ENCODE peak calls at places on chromosomes 1 and 21, in four cellular contexts. H is lower lobe of right lung, G is foreskin fibroblast, A is AG04450. K is an unnamed sample.

GRCh38 chr1:192070213-192070612 is 88.0 kb upstream of the RGS18 start:
- DNase-seq in H (no peak), G (no peak), A (no peak), K (no peak)

GRCh38 chr21:26965567-26966359 is 1.1 kb downstream of the ADAMTS5 start:
- DNase-seq in H (peak), G (no peak), A (no peak), K (peak)

GRCh38 chr1:154499446-154499845 is 2.6 kb upstream of the TDRD10 start:
- DNase-seq in H (no peak), G (no peak), A (no peak), K (no peak)

GRCh38 chr1:111930356-111930755 is 59.1 kb downstream of the KCND3 start:
- DNase-seq in H (no peak), G (no peak), A (no peak), K (no peak)

GRCh38 chr1:16135501-16135900 is 20.4 kb downstream of the EPHA2 start:
- DNase-seq in H (no peak), G (no peak), A (no peak), K (no peak)

GRCh38 chr1:172146149-172146850 is 274.2 kb upstream of the C1orf105 start:
- DNase-seq in H (no peak), G (peak), A (no peak), K (no peak)

GRCh38 chr1:15056515-15057285 is 96.8 kb upstream of the TMEM51 start:
- DNase-seq in H (no peak), G (peak), A (peak), K (no peak)

GRCh38 chr1:67191668-67192520 is 25.6 kb downstream of the IL23R start:
- DNase-seq in H (no peak), G (no peak), A (no peak), K (no peak)

GRCh38 chr1:147613506-147613905 is 56.8 kb downstream of the ACP6 start:
- DNase-seq in H (no peak), G (peak), A (no peak), K (no peak)

GRCh38 chr1:215262106-215262505 is 179.6 kb downstream of the KCNK2 start:
- DNase-seq in H (no peak), G (no peak), A (no peak), K (no peak)

GRCh38 chr1:39988618-39989343 is 33.8 kb downstream of the MFSD2A start:
- DNase-seq in H (no peak), G (no peak), A (peak), K (no peak)

GRCh38 chr21:24272527-24272938 is 1334.7 kb downstream of the MRPL39 start:
- DNase-seq in H (no peak), G (no peak), A (no peak), K (no peak)

GRCh38 chr1:186139706-186140105 is 235.3 kb downstream of the TPR start:
- DNase-seq in H (no peak), G (peak), A (peak), K (no peak)

GRCh38 chr1:150017206-150017750 is 6.8 kb upstream of the OTUD7B start:
- DNase-seq in H (peak), G (no peak), A (no peak), K (no peak)

GRCh38 chr1:53552981-53553733 is 94.0 kb downstream of the DMRTB1 start:
- DNase-seq in H (peak), G (no peak), A (no peak), K (peak)

GRCh38 chr1:201468844-201469644 is at the start of gene PHLDA3:
- DNase-seq in H (peak), G (peak), A (peak), K (peak)

GRCh38 chr1:160428655-160429054 is 28.3 kb downstream of the VANGL2 start:
- DNase-seq in H (no peak), G (peak), A (peak), K (no peak)

GRCh38 chr1:246934777-246935176 is 3.0 kb upstream of the AHCTF1 start:
- DNase-seq in H (no peak), G (no peak), A (no peak), K (no peak)

GRCh38 chr1:36458910-36459309 is 5.3 kb downstream of the MRPS15 start:
- DNase-seq in H (no peak), G (no peak), A (no peak), K (no peak)

GRCh38 chr1:46611691-46612221 is 4.9 kb downstream of the MOB3C start:
- DNase-seq in H (no peak), G (no peak), A (no peak), K (peak)

GRCh38 chr1:221759436-221759835 is 17.5 kb upstream of the DUSP10 start:
- DNase-seq in H (no peak), G (peak), A (no peak), K (no peak)

GRCh38 chr1:90340604-90341003 is 345.7 kb downstream of the ZNF326 start:
- DNase-seq in H (no peak), G (no peak), A (no peak), K (no peak)

GRCh38 chr1:1666526-1666925 is 7.7 kb upstream of the CDK11B start:
- DNase-seq in H (peak), G (no peak), A (no peak), K (no peak)

GRCh38 chr1:201888282-201889033 is at the start of gene SHISA4:
- DNase-seq in H (peak), G (peak), A (no peak), K (peak)

K was measured in RWPE2.